ENCODE peak calls at places on chromosomes 5 and 9, in seven cellular contexts. N is tibial nerve, P is prostate gland, C is HFFc6, J is fibroblast of lung, Z is spleen, W is GM23338. O is an unnamed sample.

GRCh38 chr9:1604942-1605560 is 410.1 kb upstream of the SMARCA2 start:
- DNase-seq in N (no peak), P (no peak), C (no peak), J (peak; percentile 32), Z (no peak), W (peak; percentile 74), O (no peak)

GRCh38 chr5:166979576-166979975 is 1311.9 kb upstream of the WWC1 start:
- DNase-seq in N (no peak), P (no peak), C (no peak), J (peak; percentile 33), Z (no peak), W (peak; percentile 12), O (no peak)

GRCh38 chr5:67115238-67115637 is 81.4 kb downstream of the CD180 start:
- DNase-seq in N (no peak), P (no peak), C (no peak), J (no peak), Z (no peak), W (no peak), O (no peak)

GRCh38 chr5:135030691-135031145 is 3.3 kb downstream of the PITX1 start:
- DNase-seq in N (no peak), P (no peak), C (no peak), J (no peak), Z (no peak), W (peak; percentile 67), O (no peak)

GRCh38 chr9:97504381-97505216 is 3.1 kb downstream of the TMOD1 start:
- DNase-seq in N (no peak), P (no peak), C (no peak), J (peak; percentile 24), Z (no peak), W (no peak), O (no peak)

GRCh38 chr5:147398860-147399259 is 111.0 kb downstream of the DPYSL3 start:
- DNase-seq in N (no peak), P (no peak), C (no peak), J (no peak), Z (no peak), W (no peak), O (peak; percentile 92)

GRCh38 chr9:92745236-92745790 is 19.3 kb downstream of the BICD2 start:
- DNase-seq in N (no peak), P (no peak), C (no peak), J (no peak), Z (peak; percentile 30), W (no peak), O (no peak)

GRCh38 chr5:150945501-150945900 is 40.7 kb upstream of the ZNF300 start:
- DNase-seq in N (no peak), P (no peak), C (no peak), J (peak; percentile 21), Z (no peak), W (no peak), O (no peak)

GRCh38 chr5:67015577-67016290 is 180.9 kb downstream of the CD180 start:
- DNase-seq in N (no peak), P (no peak), C (peak; percentile 30), J (peak; percentile 71), Z (no peak), W (no peak), O (no peak)

GRCh38 chr9:112056986-112057385 is 118.1 kb downstream of the SUSD1 start:
- DNase-seq in N (no peak), P (no peak), C (no peak), J (no peak), Z (no peak), W (no peak), O (no peak)

GRCh38 chr5:107542428-107542827 is 128.3 kb downstream of the EFNA5 start:
- DNase-seq in N (peak; percentile 69), P (peak; percentile 65), C (peak; percentile 47), J (peak; percentile 90), Z (no peak), W (no peak), O (peak; percentile 60)

GRCh38 chr5:36844305-36844704 is 32.3 kb upstream of the NIPBL start:
- DNase-seq in N (no peak), P (no peak), C (no peak), J (no peak), Z (no peak), W (no peak), O (no peak)

GRCh38 chr5:168086104-168086610 is 205.3 kb upstream of the WWC1 start:
- DNase-seq in N (no peak), P (peak; percentile 86), C (peak; percentile 65), J (no peak), Z (no peak), W (peak; percentile 27), O (no peak)

GRCh38 chr5:126937796-126938195 is 92.6 kb downstream of the MARCHF3 start:
- DNase-seq in N (no peak), P (no peak), C (no peak), J (no peak), Z (no peak), W (no peak), O (no peak)

GRCh38 chr5:165361143-165361542 is 1855.7 kb downstream of the MAT2B start:
- DNase-seq in N (no peak), P (no peak), C (no peak), J (no peak), Z (no peak), W (no peak), O (no peak)

GRCh38 chr5:31196309-31196708 is 2.8 kb downstream of the CDH6 start:
- DNase-seq in N (no peak), P (no peak), C (no peak), J (peak; percentile 2), Z (no peak), W (peak; percentile 57), O (peak; percentile 20)

GRCh38 chr5:157730900-157731271 is 334 bp upstream of the THG1L start:
- DNase-seq in N (no peak), P (no peak), C (no peak), J (no peak), Z (no peak), W (no peak), O (no peak)

GRCh38 chr5:15833365-15833764 is 333.4 kb downstream of the FBXL7 start:
- DNase-seq in N (no peak), P (no peak), C (no peak), J (no peak), Z (no peak), W (no peak), O (no peak)

GRCh38 chr9:37001461-37001860 is 32.6 kb downstream of the PAX5 start:
- DNase-seq in N (no peak), P (no peak), C (no peak), J (no peak), Z (no peak), W (no peak), O (no peak)

GRCh38 chr9:90141723-90142122 is 500.9 kb downstream of the DIRAS2 start:
- DNase-seq in N (no peak), P (no peak), C (no peak), J (peak; percentile 52), Z (no peak), W (peak; percentile 74), O (no peak)

GRCh38 chr5:171757853-171758535 is 27.6 kb upstream of the SMIM23 start:
- DNase-seq in N (no peak), P (no peak), C (peak; percentile 91), J (peak; percentile 96), Z (no peak), W (no peak), O (peak; percentile 31)

GRCh38 chr5:10633271-10634049 is 69.6 kb downstream of the ANKRD33B start:
- DNase-seq in N (no peak), P (no peak), C (no peak), J (no peak), Z (peak; percentile 88), W (no peak), O (no peak)

GRCh38 chr9:534886-535285 is 306.6 kb upstream of the DMRT1 start:
- DNase-seq in N (no peak), P (peak; percentile 86), C (no peak), J (no peak), Z (no peak), W (no peak), O (no peak)

GRCh38 chr9:135073081-135073740 is 14.3 kb upstream of the OLFM1 start:
- DNase-seq in N (no peak), P (no peak), C (no peak), J (no peak), Z (peak; percentile 29), W (no peak), O (no peak)

GRCh38 chr9:96379461-96379860 is 4.0 kb downstream of the SLC35D2 start:
- DNase-seq in N (no peak), P (no peak), C (no peak), J (peak; percentile 11), Z (no peak), W (no peak), O (no peak)

GRCh38 chr5:141780240-141780951 is 97.8 kb downstream of the PCDH1 start:
- DNase-seq in N (no peak), P (no peak), C (no peak), J (no peak), Z (no peak), W (peak; percentile 54), O (no peak)

GRCh38 chr5:141782991-141783598 is 95.1 kb downstream of the PCDH1 start:
- DNase-seq in N (no peak), P (no peak), C (no peak), J (no peak), Z (no peak), W (no peak), O (no peak)

GRCh38 chr5:141779642-141780041 is 97.6 kb upstream of the ARAP3 start:
- DNase-seq in N (no peak), P (no peak), C (no peak), J (peak; percentile 26), Z (no peak), W (no peak), O (no peak)

GRCh38 chr5:141781910-141782309 is 96.3 kb downstream of the PCDH1 start:
- DNase-seq in N (no peak), P (no peak), C (no peak), J (no peak), Z (no peak), W (no peak), O (no peak)

GRCh38 chr5:141780952-141781730 is 97.1 kb downstream of the PCDH1 start:
- DNase-seq in N (no peak), P (no peak), C (no peak), J (no peak), Z (no peak), W (no peak), O (no peak)
- TF ChIP-seq CTCF in N (no peak), P (no peak), C (no peak), J (no peak), Z (no peak), W (peak; percentile 50), O (no peak)

GRCh38 chr5:53019320-53019719 is 30.2 kb downstream of the ITGA2 start:
- DNase-seq in N (no peak), P (no peak), C (peak; percentile 94), J (peak; percentile 71), Z (no peak), W (no peak), O (no peak)
- TF ChIP-seq CTCF in N (no peak), P (no peak), C (peak; percentile 54), J (peak; percentile 7), Z (no peak), W (no peak), O (no peak)

DNA sequence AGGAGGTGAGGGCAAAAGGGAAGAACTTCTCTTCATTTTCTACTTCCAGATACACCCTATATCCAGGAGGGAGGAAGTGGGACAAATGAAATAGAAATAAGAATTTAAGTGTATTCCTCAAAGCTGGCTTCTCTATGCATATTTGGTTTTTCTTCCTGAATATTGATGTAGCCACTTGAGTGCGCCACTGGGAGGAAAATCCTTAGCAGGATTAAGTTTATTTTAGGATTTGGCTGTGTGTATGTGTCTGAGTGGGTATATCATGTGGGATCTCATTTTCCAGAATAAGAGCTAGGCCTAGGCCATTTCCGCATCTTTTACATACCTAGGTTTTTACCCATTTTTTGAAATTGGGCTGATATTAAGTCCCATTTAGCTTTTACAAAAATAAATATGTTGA is 42.5 kb downstream of the MAP1B start:
- DNase-seq in N (no peak), P (no peak), C (no peak), J (peak; percentile 59), Z (no peak), W (no peak), O (no peak)
- TF ChIP-seq CTCF in N (no peak), P (no peak), C (peak; percentile 45), J (peak; percentile 36), Z (no peak), W (no peak), O (peak; percentile 21)

GRCh38 chr5:59173568-59173967 is 590.7 kb downstream of the RAB3C start:
- DNase-seq in N (no peak), P (no peak), C (no peak), J (peak; percentile 83), Z (no peak), W (no peak), O (no peak)
- TF ChIP-seq CTCF in N (no peak), P (no peak), C (no peak), J (peak; percentile 74), Z (no peak), W (peak; percentile 34), O (peak; percentile 47)